ENCODE peak calls at places on chromosomes 16 and 17, in ten cellular contexts. L, F, Q, K, N, E, S, Z, V and R are unnamed samples.
A peak's percentile ranks its signal among the peaks of the same experiment; 100 is the strongest.

GRCh38 chr16:17556276-17557052 is 85.7 kb upstream of the XYLT1 start:
- DNase-seq in Z (no peak), N (no peak), K (peak; percentile 27), L (peak; percentile 17), E (no peak), V (peak; percentile 52), F (no peak), Q (no peak), S (no peak), R (no peak)

GRCh38 chr17:38926290-38927070 is 1.1 kb downstream of the LASP1NB start:
- DNase-seq in L (no peak), K (no peak), S (no peak), Z (no peak), F (no peak), E (no peak), V (no peak), Q (no peak), N (no peak), R (no peak)

GRCh38 chr17:27518750-27519521 is 62.7 kb downstream of the KSR1 start:
- DNase-seq in E (no peak), S (no peak), K (no peak), N (no peak), F (no peak), V (no peak), L (no peak), Q (no peak), Z (no peak), R (no peak)

GRCh38 chr17:81911277-81911961 is at the start of gene PCYT2:
- DNase-seq in Q (peak; percentile 91), Z (peak; percentile 96), K (peak; percentile 72), F (peak; percentile 89), L (peak; percentile 90), V (peak; percentile 99), S (peak; percentile 94), N (peak; percentile 85), E (no peak), R (peak; percentile 81)

GRCh38 chr17:8121531-8122390 is 2.1 kb downstream of the HES7 start:
- DNase-seq in F (peak; percentile 62), S (no peak), Q (no peak), N (no peak), E (no peak), K (peak; percentile 54), L (peak; percentile 47), Z (no peak), V (peak; percentile 38), R (peak; percentile 57)

GRCh38 chr17:58539703-58540102 is 25.3 kb upstream of the MTMR4 start:
- DNase-seq in V (no peak), L (no peak), Q (no peak), K (no peak), Z (no peak), F (no peak), E (no peak), S (no peak), N (no peak), R (no peak)

GRCh38 chr17:16464001-16464640 is 27.9 kb downstream of the LRRC75A start:
- DNase-seq in L (no peak), S (no peak), V (no peak), K (no peak), Q (no peak), F (no peak), E (no peak), Z (no peak), N (no peak), R (no peak)

GRCh38 chr16:84391151-84391873 is 23.0 kb downstream of the ATP2C2 start:
- DNase-seq in Q (no peak), F (no peak), N (no peak), K (no peak), L (no peak), V (no peak), Z (no peak), S (no peak), E (no peak), R (no peak)

GRCh38 chr17:21284319-21285163 is at the start of gene MAP2K3:
- DNase-seq in Q (peak; percentile 99), V (peak; percentile 97), K (peak; percentile 99), S (peak; percentile 90), E (peak; percentile 88), N (peak; percentile 97), L (peak; percentile 99), Z (peak; percentile 99), F (peak; percentile 99), R (peak; percentile 95)

GRCh38 chr17:37820313-37821024 is 75.6 kb upstream of the HNF1B start:
- DNase-seq in Q (no peak), N (no peak), F (no peak), S (no peak), Z (no peak), V (no peak), L (no peak), K (no peak), E (no peak), R (no peak)

GRCh38 chr17:40735016-40735415 is 20.1 kb downstream of the KRT25 start:
- DNase-seq in Z (no peak), F (no peak), N (no peak), V (no peak), L (no peak), E (no peak), K (no peak), S (no peak), Q (no peak), R (no peak)

GRCh38 chr17:78995022-78995760 is 14.4 kb downstream of the CANT1 start:
- DNase-seq in Z (peak; percentile 88), N (no peak), F (no peak), Q (no peak), L (no peak), S (no peak), V (no peak), K (no peak), E (no peak), R (no peak)

GRCh38 chr16:19432429-19432828 is 14.7 kb downstream of the TMC5 start:
- DNase-seq in S (no peak), Z (no peak), Q (no peak), L (peak; percentile 48), F (no peak), N (no peak), K (no peak), E (no peak), V (no peak), R (no peak)

GRCh38 chr17:71667661-71668060 is 453.2 kb upstream of the SOX9 start:
- DNase-seq in K (no peak), S (no peak), L (no peak), F (no peak), N (no peak), Z (no peak), E (no peak), Q (no peak), V (peak; percentile 7), R (no peak)

GRCh38 chr17:1229354-1229890 is 40.8 kb upstream of the BHLHA9 start:
- DNase-seq in N (peak; percentile 31), E (no peak), K (no peak), F (peak; percentile 72), S (peak; percentile 25), Z (peak; percentile 93), L (no peak), Q (peak; percentile 78), V (peak; percentile 53), R (peak; percentile 74)

GRCh38 chr17:73949903-73950302 is 253.6 kb upstream of the RPL38 start:
- DNase-seq in E (no peak), L (no peak), F (no peak), N (no peak), Q (no peak), S (no peak), K (no peak), Z (no peak), V (no peak), R (no peak)

GRCh38 chr17:41190328-41190727 is 641 bp downstream of the KRTAP9-1 start:
- DNase-seq in N (no peak), E (no peak), F (no peak), S (no peak), Q (no peak), L (no peak), Z (no peak), V (no peak), K (no peak), R (no peak)

GRCh38 chr17:46942441-46943217 is 19.7 kb downstream of the GOSR2 start:
- DNase-seq in V (peak; percentile 87), L (peak; percentile 82), K (peak; percentile 59), Q (peak; percentile 66), S (peak; percentile 21), N (peak; percentile 29), Z (no peak), F (peak; percentile 63), E (peak; percentile 56), R (peak; percentile 17)

GRCh38 chr16:69187891-69188451 is 1.0 kb downstream of the SNTB2 start:
- DNase-seq in Q (peak; percentile 47), Z (no peak), K (peak; percentile 24), L (peak; percentile 36), S (peak; percentile 24), E (no peak), V (no peak), N (peak; percentile 15), F (peak; percentile 62), R (peak; percentile 4)

GRCh38 chr16:8634991-8635736 is 13.7 kb downstream of the METTL22 start:
- DNase-seq in Z (no peak), S (no peak), E (no peak), F (no peak), Q (no peak), N (no peak), K (peak; percentile 33), L (peak; percentile 22), V (peak; percentile 52), R (no peak)

GRCh38 chr16:3188925-3189825 is 1.2 kb downstream of the OR1F1 start:
- DNase-seq in V (peak; percentile 48), Z (no peak), S (no peak), L (peak; percentile 27), Q (no peak), K (peak; percentile 72), N (peak; percentile 45), E (no peak), F (no peak), R (no peak)

GRCh38 chr17:77872199-77872598 is 86.3 kb upstream of the TNRC6C start:
- DNase-seq in V (no peak), F (no peak), S (no peak), L (no peak), Z (no peak), K (no peak), E (no peak), N (no peak), Q (no peak), R (no peak)

GRCh38 chr17:8955560-8955959 is 9.9 kb downstream of the PIK3R5 start:
- DNase-seq in K (no peak), N (no peak), S (no peak), V (no peak), E (no peak), Z (no peak), F (no peak), Q (no peak), L (no peak), R (no peak)

GRCh38 chr16:85961988-85962915 is 63.3 kb downstream of the IRF8 start:
- DNase-seq in S (no peak), L (no peak), N (no peak), Z (no peak), F (no peak), Q (no peak), K (no peak), V (no peak), E (no peak), R (no peak)

GRCh38 chr16:77289331-77289809 is 90.2 kb downstream of the SYCE1L start:
- DNase-seq in Q (no peak), E (no peak), S (no peak), F (no peak), V (peak; percentile 24), N (no peak), L (peak; percentile 51), Z (no peak), K (peak; percentile 31), R (no peak)

GRCh38 chr17:79984045-79984840 is 51.4 kb downstream of the TBC1D16 start:
- DNase-seq in F (no peak), L (no peak), E (no peak), Q (no peak), K (no peak), V (no peak), S (no peak), N (no peak), Z (peak; percentile 30), R (no peak)

GRCh38 chr17:38797091-38797490 is 2.3 kb downstream of the PIP4K2B start:
- DNase-seq in N (no peak), K (peak; percentile 17), E (no peak), Z (no peak), Q (no peak), L (no peak), S (no peak), V (peak; percentile 14), F (no peak), R (no peak)

GRCh38 chr16:28218109-28218508 is 6.3 kb upstream of the XPO6 start:
- DNase-seq in Q (no peak), F (no peak), E (no peak), L (peak; percentile 36), K (peak; percentile 48), N (peak; percentile 33), S (peak; percentile 54), Z (no peak), V (peak; percentile 72), R (peak; percentile 26)